ENCODE peak calls at places on chromosomes 5 and 9, in five cellular contexts. P, M, V, N and R are unnamed samples.

GRCh38 chr5:123810253-123810652 is 298.3 kb downstream of the CSNK1G3 start:
- DNase-seq in P (no peak), M (no peak), V (no peak), N (peak), R (no peak)

GRCh38 chr9:128276008-128276573 is at the start of gene SWI5:
- DNase-seq in P (peak), M (peak), V (peak), N (peak), R (peak)

GRCh38 chr9:99833735-99834134 is 12.1 kb downstream of the NR4A3 start:
- DNase-seq in P (no peak), M (no peak), V (no peak), N (no peak), R (no peak)

GRCh38 chr5:143204474-143205246 is 198.8 kb downstream of the NR3C1 start:
- DNase-seq in P (no peak), M (no peak), V (no peak), N (no peak), R (no peak)

GRCh38 chr5:125597338-125597737 is 825.9 kb upstream of the GRAMD2B start:
- DNase-seq in P (peak), M (peak), V (no peak), N (no peak), R (peak)

GRCh38 chr5:68554566-68555279 is 339.2 kb downstream of the PIK3R1 start:
- DNase-seq in P (no peak), M (peak), V (peak), N (no peak), R (no peak)

GRCh38 chr9:94807556-94807955 is 81.1 kb downstream of the AOPEP start:
- DNase-seq in P (no peak), M (no peak), V (no peak), N (no peak), R (peak)

GRCh38 chr9:133239533-133240090 is 30.6 kb upstream of the OBP2B start:
- DNase-seq in P (no peak), M (no peak), V (no peak), N (no peak), R (no peak)

GRCh38 chr9:94945191-94946144 is 219.0 kb downstream of the AOPEP start:
- DNase-seq in P (peak), M (peak), V (peak), N (peak), R (peak)

GRCh38 chr9:33051149-33051548 is 25.3 kb downstream of the SMU1 start:
- DNase-seq in P (no peak), M (no peak), V (no peak), N (no peak), R (no peak)

GRCh38 chr5:17069995-17070405 is 133.9 kb upstream of the MYO10 start:
- DNase-seq in P (no peak), M (peak), V (peak), N (no peak), R (peak)

GRCh38 chr5:159294921-159295320 is 31.8 kb downstream of the UBLCP1 start:
- DNase-seq in P (no peak), M (no peak), V (no peak), N (no peak), R (no peak)

GRCh38 chr9:116156621-116157314 is 3.2 kb downstream of the PAPPA start:
- DNase-seq in P (no peak), M (peak), V (peak), N (peak), R (peak)

GRCh38 chr5:140371356-140372151 is 11.6 kb downstream of the SLC4A9 start:
- DNase-seq in P (no peak), M (no peak), V (no peak), N (no peak), R (no peak)

GRCh38 chr5:104793452-104794120 is 1231.0 kb upstream of the NUDT12 start:
- DNase-seq in P (no peak), M (no peak), V (no peak), N (no peak), R (no peak)

GRCh38 chr9:93237535-93237934 is 53.6 kb downstream of the WNK2 start:
- DNase-seq in P (no peak), M (no peak), V (no peak), N (no peak), R (no peak)

GRCh38 chr9:36789886-36790285 is 217.2 kb downstream of the MELK start:
- DNase-seq in P (no peak), M (no peak), V (no peak), N (no peak), R (no peak)

GRCh38 chr9:105656131-105656921 is 5.9 kb upstream of the TAL2 start:
- DNase-seq in P (no peak), M (no peak), V (no peak), N (no peak), R (peak)

GRCh38 chr9:4842734-4843133 is 50.0 kb downstream of the RCL1 start:
- DNase-seq in P (no peak), M (peak), V (no peak), N (no peak), R (no peak)

GRCh38 chr5:140042551-140043507 is at the start of gene NRG2:
- DNase-seq in P (no peak), M (peak), V (peak), N (peak), R (peak)

GRCh38 chr5:146368137-146368536 is 29.5 kb downstream of the POU4F3 start:
- DNase-seq in P (no peak), M (no peak), V (no peak), N (no peak), R (peak)

GRCh38 chr5:9512452-9512851 is 33.4 kb downstream of the SEMA5A start:
- DNase-seq in P (no peak), M (no peak), V (no peak), N (no peak), R (no peak)

GRCh38 chr9:136086951-136087740 is 7.9 kb downstream of the NACC2 start:
- DNase-seq in P (no peak), M (no peak), V (no peak), N (no peak), R (no peak)

GRCh38 chr5:167987490-167988270 is 303.8 kb upstream of the WWC1 start:
- DNase-seq in P (no peak), M (no peak), V (no peak), N (no peak), R (no peak)

GRCh38 chr5:58022055-58022454 is 437.8 kb downstream of the PLK2 start:
- DNase-seq in P (no peak), M (peak), V (no peak), N (peak), R (peak)

GRCh38 chr5:151773979-151774378 is 2.2 kb downstream of the G3BP1 start:
- DNase-seq in P (no peak), M (peak), V (no peak), N (no peak), R (no peak)

GRCh38 chr5:111834926-111835599 is 78.1 kb upstream of the NREP start:
- DNase-seq in P (no peak), M (peak), V (no peak), N (no peak), R (peak)

GRCh38 chr9:126420643-126421564 is 94.3 kb downstream of the MVB12B start:
- DNase-seq in P (no peak), M (peak), V (peak), N (no peak), R (peak)

GRCh38 chr5:83711982-83712601 is 8.6 kb downstream of the HAPLN1 start:
- DNase-seq in P (no peak), M (peak), V (peak), N (peak), R (peak)

GRCh38 chr5:118611332-118611945 is 376.9 kb downstream of the DTWD2 start:
- DNase-seq in P (no peak), M (peak), V (no peak), N (no peak), R (peak)

GRCh38 chr5:127723571-127723970 is 20.4 kb downstream of the CCDC192 start:
- DNase-seq in P (no peak), M (peak), V (no peak), N (peak), R (peak)

GRCh38 chr5:75933489-75933888 is 149.7 kb upstream of the SV2C start:
- DNase-seq in P (no peak), M (no peak), V (no peak), N (no peak), R (peak)

GRCh38 chr5:9094582-9094981 is 451.3 kb downstream of the SEMA5A start:
- DNase-seq in P (no peak), M (peak), V (no peak), N (no peak), R (no peak)

GRCh38 chr5:43041131-43041668 is 1.1 kb upstream of the ANXA2R start:
- DNase-seq in P (no peak), M (no peak), V (no peak), N (no peak), R (no peak)

GRCh38 chr9:73845954-73846690 is 651.0 kb upstream of the RORB start:
- DNase-seq in P (no peak), M (no peak), V (no peak), N (no peak), R (no peak)

GRCh38 chr9:115883467-115884329 is 269.9 kb upstream of the PAPPA start:
- DNase-seq in P (peak), M (peak), V (peak), N (no peak), R (peak)

GRCh38 chr9:108021311-108021710 is 531.7 kb upstream of the KLF4 start:
- DNase-seq in P (no peak), M (no peak), V (no peak), N (no peak), R (no peak)

GRCh38 chr9:95516221-95516735 is 493 bp downstream of the PTCH1 start:
- DNase-seq in P (no peak), M (peak), V (no peak), N (no peak), R (no peak)

GRCh38 chr9:91420471-91421021 is 3.1 kb downstream of the NFIL3 start:
- DNase-seq in P (no peak), M (peak), V (no peak), N (no peak), R (peak)

DNA sequence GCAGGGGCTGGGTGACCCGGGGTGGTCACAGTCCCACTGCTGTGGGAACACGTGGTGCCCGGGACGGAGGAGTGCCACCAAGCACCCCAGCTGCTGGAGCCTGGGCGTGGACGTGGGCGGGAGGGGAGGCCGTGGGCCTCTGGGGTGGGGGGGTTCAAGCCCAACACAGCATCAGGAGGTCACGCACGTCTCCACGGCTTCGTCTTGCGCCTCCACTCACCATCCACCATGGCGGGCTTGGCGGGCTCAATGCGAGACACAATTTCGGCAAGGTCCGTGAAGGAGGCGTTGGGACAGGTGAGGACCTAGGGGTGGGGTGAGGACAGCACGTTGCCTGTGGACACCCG is 2.2 kb upstream of the NSMF start:
- DNase-seq in P (no peak), M (no peak), V (no peak), N (no peak), R (no peak)
- H3K4me3 ChIP-seq in P (no peak), M (no peak), V (no peak), N (no peak), R (no peak)

GRCh38 chr5:170632266-170632984 is 128.6 kb downstream of the KCNIP1 start:
- DNase-seq in P (no peak), M (no peak), V (no peak), N (no peak), R (no peak)

GRCh38 chr5:170631471-170632195 is 127.8 kb downstream of the KCNIP1 start:
- DNase-seq in P (no peak), M (no peak), V (no peak), N (no peak), R (no peak)

GRCh38 chr5:170634236-170634990 is 130.6 kb downstream of the KCNIP1 start:
- DNase-seq in P (no peak), M (no peak), V (no peak), N (no peak), R (peak)

GRCh38 chr5:170632985-170633234 is 129.1 kb downstream of the KCNIP1 start:
- DNase-seq in P (no peak), M (no peak), V (no peak), N (peak), R (peak)

DNA sequence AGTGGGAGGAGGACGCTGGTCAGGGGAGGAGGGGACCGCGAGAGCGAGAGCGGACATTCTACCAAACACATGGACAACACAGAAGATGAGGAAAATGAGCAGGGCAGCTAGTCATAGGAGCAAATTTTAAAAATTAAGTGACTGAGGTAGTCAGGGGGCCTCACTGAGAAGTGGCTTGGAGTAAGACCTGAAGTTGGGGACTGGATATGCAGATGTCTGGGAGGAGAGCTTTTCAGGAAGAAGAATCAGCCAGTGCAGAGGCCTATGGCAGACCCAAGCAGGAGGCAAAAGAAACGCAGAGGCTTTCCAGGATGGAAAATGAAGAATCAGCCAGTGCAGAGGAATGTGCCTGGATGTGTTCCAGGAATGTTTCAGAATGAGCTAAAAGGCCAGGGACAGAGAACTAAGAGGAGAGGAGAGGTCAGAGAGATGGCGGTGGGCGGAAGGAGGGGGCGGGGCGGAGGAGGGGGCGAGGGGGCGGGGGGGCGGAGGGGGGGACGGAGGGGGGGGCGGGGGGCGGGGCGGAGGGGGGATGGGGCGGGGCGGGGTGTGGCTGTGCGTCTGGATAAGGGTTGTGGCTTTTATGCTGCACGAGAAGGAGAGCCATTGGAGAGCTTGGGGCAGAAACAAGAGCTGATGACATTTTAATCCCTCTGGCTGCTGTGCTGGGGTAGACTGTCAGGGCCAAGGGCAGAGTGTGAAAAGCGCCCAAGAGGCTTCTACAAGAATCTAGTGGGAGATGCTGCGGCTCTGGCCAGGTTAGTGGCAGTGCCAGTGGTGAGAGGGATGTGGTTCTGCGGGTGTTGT is 129.6 kb downstream of the KCNIP1 start:
- DNase-seq in P (peak), M (peak), V (peak), N (peak), R (peak)
- TF ChIP-seq CTCF in P (no peak), M (no peak), V (peak), N (peak), R (no peak)

GRCh38 chr9:117547321-117547720 is 132.5 kb upstream of the ASTN2 start:
- DNase-seq in P (no peak), M (no peak), V (no peak), N (no peak), R (no peak)
- H3K4me3 ChIP-seq in P (no peak), M (no peak), V (no peak), N (no peak), R (no peak)

GRCh38 chr5:148928141-148928540 is 101.7 kb downstream of the ADRB2 start:
- DNase-seq in P (no peak), M (no peak), V (no peak), N (no peak), R (peak)
- TF ChIP-seq CTCF in P (no peak), M (no peak), V (no peak), N (no peak), R (no peak)

DNA sequence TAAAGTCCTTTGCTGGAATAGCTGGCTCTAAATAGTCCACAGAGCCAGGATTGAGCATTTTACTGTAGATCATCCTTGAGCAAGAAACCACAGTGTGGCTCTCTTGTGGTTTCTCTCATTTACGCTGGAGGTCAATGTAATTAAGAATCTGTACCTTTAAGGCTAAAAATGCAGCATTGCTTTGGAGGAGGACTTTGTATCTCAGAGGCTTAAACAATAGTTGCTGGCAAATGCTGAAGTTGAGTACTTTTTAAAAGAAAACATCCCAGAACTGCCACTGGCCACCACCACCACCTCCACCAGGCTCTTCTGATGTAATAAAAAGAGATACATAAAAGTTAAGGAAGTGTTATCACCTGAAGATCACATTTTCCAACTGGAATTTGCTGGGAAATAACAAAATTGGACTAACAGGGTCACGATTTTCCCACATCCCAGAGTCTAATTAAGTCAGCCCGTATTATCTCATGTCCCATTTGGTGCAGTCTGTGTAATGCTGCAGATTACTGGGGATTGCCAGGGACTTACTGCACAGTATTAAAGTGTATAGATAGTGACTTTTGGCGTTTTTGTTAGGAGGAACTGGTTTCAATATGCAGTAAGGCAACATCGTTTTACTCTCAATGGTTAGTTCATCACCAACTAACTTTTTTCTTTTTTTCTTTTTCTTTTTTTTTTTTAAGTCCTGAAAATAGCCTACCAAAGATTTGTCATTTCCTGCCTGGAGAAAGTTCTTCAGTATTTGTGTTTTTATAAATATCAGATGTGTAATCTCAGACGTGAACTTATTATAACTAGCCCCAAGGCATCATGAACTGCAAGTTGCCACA is 177.0 kb upstream of the ADAMTSL1 start:
- DNase-seq in P (no peak), M (peak), V (no peak), N (no peak), R (peak)
- H3K4me3 ChIP-seq in P (no peak), M (no peak), V (no peak), N (no peak), R (no peak)

DNA sequence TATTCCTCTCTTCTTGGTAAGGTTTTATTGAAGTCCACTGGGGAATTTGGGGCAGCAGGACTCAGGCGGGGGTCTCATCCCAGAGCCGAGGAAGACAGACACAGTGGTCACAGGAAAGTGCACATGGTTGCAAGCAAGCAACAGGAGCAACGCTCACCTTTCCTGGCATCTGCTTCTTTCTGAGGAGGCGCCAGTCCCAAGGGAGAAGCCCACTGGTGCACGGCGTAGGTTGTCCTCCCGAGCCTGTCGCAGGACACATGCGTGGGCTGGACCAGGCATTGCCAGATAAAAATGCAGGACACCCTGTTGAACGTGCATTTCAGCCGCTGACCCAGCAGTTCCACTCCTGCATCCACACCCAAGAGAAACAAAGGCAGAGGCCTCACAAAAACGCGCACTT is 72.4 kb upstream of the OLFM1 start:
- DNase-seq in P (no peak), M (no peak), V (no peak), N (no peak), R (no peak)
- TF ChIP-seq CTCF in P (no peak), M (no peak), V (no peak), N (no peak), R (no peak)

GRCh38 chr5:135578305-135578684 is 496 bp downstream of the CXCL14 start:
- DNase-seq in P (no peak), M (no peak), V (no peak), N (no peak), R (no peak)
- H3K4me3 ChIP-seq in P (no peak), M (no peak), V (no peak), N (peak), R (peak)

GRCh38 chr5:133251296-133252132 is 199.7 kb downstream of the HSPA4 start:
- DNase-seq in P (no peak), M (no peak), V (peak), N (no peak), R (peak)

GRCh38 chr5:133250527-133250926 is 198.7 kb downstream of the HSPA4 start:
- DNase-seq in P (no peak), M (no peak), V (no peak), N (no peak), R (no peak)

GRCh38 chr5:133253076-133253475 is 201.3 kb downstream of the HSPA4 start:
- DNase-seq in P (no peak), M (no peak), V (no peak), N (no peak), R (no peak)

GRCh38 chr5:133253661-133254060 is 201.8 kb downstream of the HSPA4 start:
- DNase-seq in P (no peak), M (no peak), V (no peak), N (no peak), R (no peak)

GRCh38 chr5:133252133-133252480 is 200.3 kb downstream of the HSPA4 start:
- DNase-seq in P (no peak), M (no peak), V (no peak), N (no peak), R (no peak)
- TF ChIP-seq CTCF in P (no peak), M (no peak), V (no peak), N (no peak), R (no peak)

GRCh38 chr9:130835441-130836298 is 616 bp downstream of the ABL1 start:
- DNase-seq in P (no peak), M (peak), V (peak), N (no peak), R (peak)

GRCh38 chr9:130839237-130840111 is 4.4 kb downstream of the ABL1 start:
- DNase-seq in P (no peak), M (no peak), V (no peak), N (no peak), R (no peak)

GRCh38 chr9:130834371-130835311 is at the start of gene ABL1:
- DNase-seq in P (no peak), M (peak), V (peak), N (peak), R (peak)

GRCh38 chr9:130837644-130838043 is 2.6 kb downstream of the ABL1 start:
- DNase-seq in P (no peak), M (no peak), V (no peak), N (no peak), R (no peak)

GRCh38 chr9:130837002-130837511 is 2.0 kb downstream of the ABL1 start:
- DNase-seq in P (no peak), M (peak), V (no peak), N (no peak), R (no peak)
- H3K4me3 ChIP-seq in P (peak), M (peak), V (peak), N (peak), R (peak)